ENCODE peak calls at places on chromosomes 3 and 15, in nine cellular contexts. One of them, this sample, is unnamed.

GRCh38 chr15:92880796-92881569 is 19.1 kb upstream of the CHD2 start:
- DNase-seq in cardiac fibroblast: peak; percentile 69
- DNase-seq in uterus: no peak
- DNase-seq in left ventricle myocardium inferior: no peak
- DNase-seq in GM12864: no peak
- DNase-seq in heart right ventricle: no peak
- DNase-seq in Peyer's patch: no peak
- DNase-seq in CD8-positive, alpha-beta T cell: no peak
- DNase-seq in AG04449: no peak
- DNase-seq in this sample: no peak

GRCh38 chr3:135368781-135369180 is 573.7 kb downstream of the EPHB1 start:
- DNase-seq in heart right ventricle: no peak
- DNase-seq in Peyer's patch: no peak
- DNase-seq in GM12864: no peak
- DNase-seq in uterus: no peak
- DNase-seq in cardiac fibroblast: no peak
- DNase-seq in AG04449: no peak
- DNase-seq in CD8-positive, alpha-beta T cell: no peak
- DNase-seq in left ventricle myocardium inferior: no peak
- DNase-seq in this sample: no peak

GRCh38 chr15:60391722-60392340 is 6.0 kb downstream of the ANXA2 start:
- DNase-seq in AG04449: no peak
- DNase-seq in uterus: no peak
- DNase-seq in CD8-positive, alpha-beta T cell: no peak
- DNase-seq in left ventricle myocardium inferior: no peak
- DNase-seq in GM12864: no peak
- DNase-seq in cardiac fibroblast: no peak
- DNase-seq in heart right ventricle: no peak
- DNase-seq in Peyer's patch: no peak
- DNase-seq in this sample: no peak

GRCh38 chr3:128280466-128281455 is 127.5 kb downstream of the EEFSEC start:
- DNase-seq in CD8-positive, alpha-beta T cell: no peak
- DNase-seq in cardiac fibroblast: no peak
- DNase-seq in GM12864: no peak
- DNase-seq in left ventricle myocardium inferior: no peak
- DNase-seq in uterus: no peak
- DNase-seq in Peyer's patch: no peak
- DNase-seq in AG04449: no peak
- DNase-seq in heart right ventricle: no peak
- DNase-seq in this sample: no peak

GRCh38 chr3:52313774-52314188 is 2.3 kb upstream of the DNAH1 start:
- DNase-seq in Peyer's patch: no peak
- DNase-seq in cardiac fibroblast: peak; percentile 52
- DNase-seq in left ventricle myocardium inferior: no peak
- DNase-seq in CD8-positive, alpha-beta T cell: no peak
- DNase-seq in AG04449: no peak
- DNase-seq in uterus: no peak
- DNase-seq in heart right ventricle: peak; percentile 29
- DNase-seq in GM12864: peak; percentile 71
- DNase-seq in this sample: peak; percentile 30

GRCh38 chr3:58296269-58296668 is 9.8 kb upstream of the RPP14 start:
- DNase-seq in AG04449: no peak
- DNase-seq in Peyer's patch: no peak
- DNase-seq in left ventricle myocardium inferior: no peak
- DNase-seq in GM12864: no peak
- DNase-seq in CD8-positive, alpha-beta T cell: no peak
- DNase-seq in cardiac fibroblast: no peak
- DNase-seq in uterus: no peak
- DNase-seq in heart right ventricle: no peak
- DNase-seq in this sample: no peak

GRCh38 chr15:45111390-45112142 is 2.4 kb downstream of the DUOX2 start:
- DNase-seq in heart right ventricle: no peak
- DNase-seq in CD8-positive, alpha-beta T cell: no peak
- DNase-seq in AG04449: no peak
- DNase-seq in left ventricle myocardium inferior: no peak
- DNase-seq in cardiac fibroblast: no peak
- DNase-seq in uterus: no peak
- DNase-seq in Peyer's patch: no peak
- DNase-seq in GM12864: no peak
- DNase-seq in this sample: no peak

GRCh38 chr3:175836622-175837021 is 977.5 kb downstream of the NAALADL2 start:
- DNase-seq in left ventricle myocardium inferior: no peak
- DNase-seq in GM12864: no peak
- DNase-seq in CD8-positive, alpha-beta T cell: no peak
- DNase-seq in AG04449: no peak
- DNase-seq in cardiac fibroblast: no peak
- DNase-seq in uterus: no peak
- DNase-seq in Peyer's patch: no peak
- DNase-seq in heart right ventricle: no peak
- DNase-seq in this sample: no peak

GRCh38 chr15:93932164-93932776 is 299.1 kb upstream of the MCTP2 start:
- DNase-seq in heart right ventricle: no peak
- DNase-seq in CD8-positive, alpha-beta T cell: no peak
- DNase-seq in GM12864: no peak
- DNase-seq in AG04449: no peak
- DNase-seq in left ventricle myocardium inferior: no peak
- DNase-seq in uterus: no peak
- DNase-seq in Peyer's patch: no peak
- DNase-seq in cardiac fibroblast: no peak
- DNase-seq in this sample: no peak

GRCh38 chr15:93929375-93930094 is 301.8 kb upstream of the MCTP2 start:
- DNase-seq in cardiac fibroblast: peak; percentile 63
- DNase-seq in GM12864: no peak
- DNase-seq in left ventricle myocardium inferior: peak; percentile 37
- DNase-seq in Peyer's patch: no peak
- DNase-seq in CD8-positive, alpha-beta T cell: no peak
- DNase-seq in uterus: peak; percentile 75
- DNase-seq in heart right ventricle: peak; percentile 70
- DNase-seq in AG04449: peak; percentile 89
- DNase-seq in this sample: peak; percentile 47
- H3K4me3 ChIP-seq in cardiac fibroblast: no peak overlapping the region
- H3K4me3 ChIP-seq in GM12864: no peak overlapping the region
- H3K4me3 ChIP-seq in left ventricle myocardium inferior: no peak overlapping the region
- H3K4me3 ChIP-seq in Peyer's patch: no peak overlapping the region
- H3K4me3 ChIP-seq in CD8-positive, alpha-beta T cell: no peak overlapping the region
- H3K4me3 ChIP-seq in uterus: no peak overlapping the region
- H3K4me3 ChIP-seq in heart right ventricle: no peak overlapping the region
- H3K4me3 ChIP-seq in AG04449: no peak overlapping the region
- H3K4me3 ChIP-seq in this sample: no peak overlapping the region

DNA sequence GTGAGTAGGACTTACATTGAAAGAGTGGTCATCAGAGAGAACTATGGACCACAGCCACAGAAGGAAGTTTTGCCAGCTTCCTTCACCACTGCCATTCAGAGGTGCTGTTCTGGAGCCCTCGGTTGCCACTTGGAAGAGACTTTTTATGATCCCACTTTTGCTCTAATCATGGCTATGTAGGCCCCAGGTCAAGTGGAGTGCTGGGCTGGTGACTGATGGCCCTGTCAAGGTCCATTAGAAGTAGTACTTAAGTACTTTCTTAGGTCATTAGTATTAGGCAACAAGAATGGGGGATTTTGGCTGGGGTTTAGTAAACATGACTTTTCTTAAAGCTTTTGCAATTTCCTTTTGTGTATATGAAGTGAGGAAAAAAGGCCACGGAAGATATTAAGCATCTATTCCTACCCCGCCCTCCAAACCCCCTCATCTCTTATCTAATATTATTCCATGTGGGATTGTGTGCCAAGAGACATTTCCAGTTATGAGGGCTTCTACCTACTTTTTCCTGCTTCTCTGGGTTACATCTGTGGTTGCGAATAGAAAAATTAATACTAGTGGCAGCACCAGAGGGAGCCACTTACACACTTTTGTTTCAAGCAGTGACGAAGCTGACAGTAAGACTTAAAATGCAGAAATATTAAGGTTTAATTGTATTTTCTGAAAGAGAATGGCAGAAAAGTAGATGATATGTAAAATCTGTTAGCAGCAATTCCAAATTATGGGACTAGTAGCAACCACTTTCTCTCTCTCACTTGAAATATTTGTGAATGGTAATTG is 13.9 kb downstream of the NLGN1 start:
- DNase-seq in left ventricle myocardium inferior: no peak
- DNase-seq in cardiac fibroblast: peak; percentile 66
- DNase-seq in heart right ventricle: peak; percentile 24
- DNase-seq in CD8-positive, alpha-beta T cell: no peak
- DNase-seq in uterus: no peak
- DNase-seq in GM12864: no peak
- DNase-seq in Peyer's patch: no peak
- DNase-seq in AG04449: no peak
- DNase-seq in this sample: peak; percentile 59
- TF ChIP-seq CTCF in left ventricle myocardium inferior: peak; percentile 64
- TF ChIP-seq CTCF in cardiac fibroblast: peak; percentile 45
- TF ChIP-seq CTCF in heart right ventricle: peak; percentile 60
- TF ChIP-seq CTCF in CD8-positive, alpha-beta T cell: no peak
- TF ChIP-seq CTCF in uterus: peak; percentile 33
- TF ChIP-seq CTCF in GM12864: peak; percentile 13
- TF ChIP-seq CTCF in Peyer's patch: no peak
- TF ChIP-seq CTCF in AG04449: peak; percentile 39
- TF ChIP-seq CTCF in this sample: peak; percentile 42

GRCh38 chr3:50611464-50612233 is at the start of gene CISH:
- DNase-seq in Peyer's patch: peak; percentile 97
- DNase-seq in AG04449: no peak
- DNase-seq in GM12864: no peak
- DNase-seq in heart right ventricle: peak; percentile 97
- DNase-seq in uterus: peak; percentile 93
- DNase-seq in left ventricle myocardium inferior: peak; percentile 96
- DNase-seq in cardiac fibroblast: peak; percentile 99
- DNase-seq in CD8-positive, alpha-beta T cell: peak; percentile 93
- DNase-seq in this sample: peak; percentile 97

GRCh38 chr3:50609071-50609742 is 2.4 kb downstream of the CISH start:
- DNase-seq in uterus: no peak
- DNase-seq in CD8-positive, alpha-beta T cell: no peak
- DNase-seq in Peyer's patch: no peak
- DNase-seq in AG04449: no peak
- DNase-seq in heart right ventricle: no peak
- DNase-seq in cardiac fibroblast: no peak
- DNase-seq in GM12864: no peak
- DNase-seq in left ventricle myocardium inferior: no peak
- DNase-seq in this sample: no peak

GRCh38 chr3:50609743-50610085 is 1.9 kb downstream of the CISH start:
- DNase-seq in AG04449: no peak
- DNase-seq in uterus: no peak
- DNase-seq in CD8-positive, alpha-beta T cell: no peak
- DNase-seq in heart right ventricle: no peak
- DNase-seq in Peyer's patch: no peak
- DNase-seq in GM12864: no peak
- DNase-seq in left ventricle myocardium inferior: no peak
- DNase-seq in cardiac fibroblast: no peak
- DNase-seq in this sample: no peak

GRCh38 chr3:50610992-50611463 is 546 bp downstream of the CISH start:
- DNase-seq in CD8-positive, alpha-beta T cell: no peak
- DNase-seq in Peyer's patch: no peak
- DNase-seq in heart right ventricle: no peak
- DNase-seq in GM12864: no peak
- DNase-seq in AG04449: no peak
- DNase-seq in left ventricle myocardium inferior: peak; percentile 19
- DNase-seq in cardiac fibroblast: no peak
- DNase-seq in uterus: no peak
- DNase-seq in this sample: no peak

DNA sequence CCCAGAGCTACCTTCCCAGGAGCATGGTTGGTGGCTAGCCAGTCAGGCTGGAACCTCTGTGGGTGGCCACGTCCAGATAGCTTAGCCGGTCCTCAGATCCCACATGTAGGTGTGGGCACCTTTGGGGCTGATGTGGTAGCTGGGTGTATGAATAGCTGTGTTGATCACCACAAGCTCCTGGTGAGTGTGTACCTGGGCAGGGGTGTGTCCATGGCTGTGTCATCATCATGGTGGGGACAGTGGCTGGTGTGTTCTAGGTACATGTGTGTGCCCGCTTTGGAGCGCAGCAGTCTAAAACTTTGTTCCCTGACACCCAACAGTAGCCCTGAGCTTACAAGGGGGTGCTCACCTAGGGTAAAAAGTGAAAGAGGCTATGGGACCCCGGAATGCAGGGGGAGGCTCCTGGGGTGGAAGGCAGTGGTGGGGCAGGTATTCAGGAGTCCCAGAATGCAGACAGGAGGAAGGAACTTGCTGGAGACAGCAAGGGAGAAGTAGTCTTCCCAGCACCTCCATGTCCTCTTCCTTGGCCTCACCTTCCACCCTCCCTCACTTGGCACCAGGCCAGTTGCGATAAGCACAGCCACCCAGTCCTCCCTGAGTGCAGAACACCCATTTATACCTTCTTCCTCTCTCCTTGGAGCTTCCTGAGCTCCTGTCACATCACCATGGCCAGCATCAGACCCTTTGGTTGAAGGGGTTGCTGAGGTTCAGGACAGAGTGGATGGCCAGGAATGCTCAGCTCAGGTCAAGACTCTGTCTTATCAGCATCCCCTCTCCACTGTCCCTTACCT is 1.2 kb downstream of the CISH start:
- DNase-seq in CD8-positive, alpha-beta T cell: peak; percentile 37
- DNase-seq in GM12864: no peak
- DNase-seq in cardiac fibroblast: no peak
- DNase-seq in uterus: no peak
- DNase-seq in left ventricle myocardium inferior: peak; percentile 22
- DNase-seq in Peyer's patch: peak; percentile 87
- DNase-seq in heart right ventricle: no peak
- DNase-seq in AG04449: no peak
- DNase-seq in this sample: no peak
- H3K4me3 ChIP-seq in CD8-positive, alpha-beta T cell: peak overlapping the region; percentile 89
- H3K4me3 ChIP-seq in GM12864: peak overlapping the region; percentile 52
- H3K4me3 ChIP-seq in cardiac fibroblast: peak overlapping the region; percentile 60
- H3K4me3 ChIP-seq in uterus: peak overlapping the region; percentile 68
- H3K4me3 ChIP-seq in left ventricle myocardium inferior: peak overlapping the region; percentile 81
- H3K4me3 ChIP-seq in Peyer's patch: peak overlapping the region; percentile 74
- H3K4me3 ChIP-seq in heart right ventricle: peak overlapping the region; percentile 72
- H3K4me3 ChIP-seq in AG04449: peak overlapping the region; percentile 70
- H3K4me3 ChIP-seq in this sample: peak overlapping the region; percentile 68

DNA sequence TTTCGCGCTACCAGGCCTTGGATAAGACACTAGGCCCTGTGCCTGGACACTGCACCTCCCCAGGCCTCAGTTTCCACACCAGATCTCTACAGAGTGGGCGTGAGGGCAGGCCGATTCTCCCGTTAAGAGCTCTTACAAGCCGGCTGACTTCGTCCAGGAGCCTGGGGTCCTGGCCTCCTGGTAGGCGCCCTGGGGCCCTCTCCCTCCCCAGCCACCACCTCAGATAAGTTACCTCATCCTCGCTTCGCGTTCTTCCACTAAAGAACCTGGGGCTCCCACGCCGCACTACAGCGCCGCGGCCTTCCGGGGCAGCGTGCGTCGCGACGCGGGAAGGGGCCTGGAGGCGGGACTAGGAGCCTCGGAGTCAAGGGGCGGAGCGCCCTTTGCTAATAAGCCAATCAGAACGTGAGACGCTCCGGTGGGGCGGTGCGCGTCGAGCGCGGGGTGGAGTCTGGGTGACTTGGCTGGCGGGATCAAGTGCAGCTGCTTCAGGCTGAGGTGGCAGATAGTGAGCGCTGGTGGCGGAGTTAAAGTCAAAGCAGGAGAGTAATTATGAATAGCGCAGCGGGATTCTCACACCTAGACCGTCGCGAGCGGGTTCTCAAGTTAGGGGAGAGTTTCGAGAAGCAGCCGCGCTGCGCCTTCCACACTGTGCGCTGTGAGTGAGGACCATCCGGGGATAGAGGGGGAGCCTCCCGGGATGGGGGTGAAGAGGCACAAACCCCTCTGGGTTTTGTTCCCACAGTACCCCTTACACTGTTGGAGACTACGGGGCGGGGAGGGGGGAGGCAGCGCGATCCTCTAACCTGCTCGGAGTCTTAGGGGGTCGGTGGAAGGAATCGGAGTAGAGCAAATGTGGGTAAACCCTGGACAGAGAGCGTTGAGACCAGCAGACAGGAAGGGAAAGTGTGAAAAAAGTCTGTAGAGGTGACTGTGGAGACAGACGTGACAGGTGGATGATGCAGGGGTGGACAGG is at the start of the genes EAF2 and IQCB1:
- DNase-seq in Peyer's patch: peak; percentile 98
- DNase-seq in cardiac fibroblast: peak; percentile 96
- DNase-seq in left ventricle myocardium inferior: peak; percentile 93
- DNase-seq in CD8-positive, alpha-beta T cell: peak; percentile 95
- DNase-seq in AG04449: peak; percentile 74
- DNase-seq in GM12864: peak; percentile 95
- DNase-seq in heart right ventricle: peak; percentile 96
- DNase-seq in uterus: peak; percentile 93
- DNase-seq in this sample: peak; percentile 96
- TF ChIP-seq CTCF in Peyer's patch: peak; percentile 1
- TF ChIP-seq CTCF in cardiac fibroblast: no peak
- TF ChIP-seq CTCF in left ventricle myocardium inferior: no peak
- TF ChIP-seq CTCF in CD8-positive, alpha-beta T cell: no peak
- TF ChIP-seq CTCF in AG04449: peak; percentile 13
- TF ChIP-seq CTCF in GM12864: no peak
- TF ChIP-seq CTCF in heart right ventricle: no peak
- TF ChIP-seq CTCF in uterus: peak; percentile 10
- TF ChIP-seq CTCF in this sample: no peak